ENCODE peak calls at places on chromosomes 3 and 15, in four cellular contexts. One of them, this sample, is unnamed.
A peak's percentile ranks its signal among the peaks of the same experiment; 100 is the strongest.

GRCh38 chr3:16286672-16287604 is 21.9 kb downstream of the OXNAD1 start:
- ATAC-seq in left ventricle myocardium superior: no peak
- ATAC-seq in activated CD8-positive, alpha-beta T cell treated with anti-CD3 and anti-CD28 coated beads for 36 hours: no peak
- ATAC-seq in esophagus mucosa: no peak
- ATAC-seq in this sample: peak; percentile 20

GRCh38 chr3:17142516-17142915 is 257.8 kb downstream of the PLCL2 start:
- ATAC-seq in activated CD8-positive, alpha-beta T cell treated with anti-CD3 and anti-CD28 coated beads for 36 hours: no peak
- ATAC-seq in esophagus mucosa: no peak
- ATAC-seq in left ventricle myocardium superior: no peak
- ATAC-seq in this sample: no peak

GRCh38 chr3:159881208-159881607 is 107.4 kb upstream of the IL12A start:
- ATAC-seq in left ventricle myocardium superior: no peak
- ATAC-seq in activated CD8-positive, alpha-beta T cell treated with anti-CD3 and anti-CD28 coated beads for 36 hours: no peak
- ATAC-seq in esophagus mucosa: no peak
- ATAC-seq in this sample: no peak

GRCh38 chr3:117873236-117873635 is 1161.4 kb downstream of the IGSF11 start:
- ATAC-seq in esophagus mucosa: no peak
- ATAC-seq in activated CD8-positive, alpha-beta T cell treated with anti-CD3 and anti-CD28 coated beads for 36 hours: no peak
- ATAC-seq in left ventricle myocardium superior: peak; percentile 88
- ATAC-seq in this sample: no peak

GRCh38 chr3:23762214-23763039 is 43.3 kb upstream of the UBE2E1 start:
- ATAC-seq in activated CD8-positive, alpha-beta T cell treated with anti-CD3 and anti-CD28 coated beads for 36 hours: peak; percentile 38
- ATAC-seq in left ventricle myocardium superior: no peak
- ATAC-seq in esophagus mucosa: no peak
- ATAC-seq in this sample: peak; percentile 89

GRCh38 chr3:112778298-112779008 is 68.2 kb downstream of the CD200R1L start:
- ATAC-seq in activated CD8-positive, alpha-beta T cell treated with anti-CD3 and anti-CD28 coated beads for 36 hours: no peak
- ATAC-seq in left ventricle myocardium superior: peak; percentile 21
- ATAC-seq in esophagus mucosa: peak; percentile 53
- ATAC-seq in this sample: no peak

GRCh38 chr15:42085236-42085605 is 9.1 kb downstream of the PLA2G4D start:
- ATAC-seq in esophagus mucosa: peak; percentile 35
- ATAC-seq in activated CD8-positive, alpha-beta T cell treated with anti-CD3 and anti-CD28 coated beads for 36 hours: no peak
- ATAC-seq in left ventricle myocardium superior: no peak
- ATAC-seq in this sample: no peak

GRCh38 chr15:78130466-78131294 is 565 bp downstream of the CIB2 start:
- ATAC-seq in esophagus mucosa: no peak
- ATAC-seq in left ventricle myocardium superior: no peak
- ATAC-seq in activated CD8-positive, alpha-beta T cell treated with anti-CD3 and anti-CD28 coated beads for 36 hours: peak; percentile 40
- ATAC-seq in this sample: peak; percentile 31

GRCh38 chr3:193782280-193782654 is 189.3 kb downstream of the OPA1 start:
- ATAC-seq in esophagus mucosa: peak; percentile 37
- ATAC-seq in activated CD8-positive, alpha-beta T cell treated with anti-CD3 and anti-CD28 coated beads for 36 hours: no peak
- ATAC-seq in left ventricle myocardium superior: no peak
- ATAC-seq in this sample: no peak

GRCh38 chr3:1269808-1270207 is 177.0 kb downstream of the CNTN6 start:
- ATAC-seq in activated CD8-positive, alpha-beta T cell treated with anti-CD3 and anti-CD28 coated beads for 36 hours: no peak
- ATAC-seq in left ventricle myocardium superior: no peak
- ATAC-seq in esophagus mucosa: no peak
- ATAC-seq in this sample: no peak

GRCh38 chr15:56244237-56244810 is 645 bp upstream of the RFX7 start:
- ATAC-seq in esophagus mucosa: peak; percentile 72
- ATAC-seq in activated CD8-positive, alpha-beta T cell treated with anti-CD3 and anti-CD28 coated beads for 36 hours: peak; percentile 40
- ATAC-seq in left ventricle myocardium superior: peak; percentile 65
- ATAC-seq in this sample: peak; percentile 41

GRCh38 chr3:66402596-66403267 is 98.1 kb downstream of the LRIG1 start:
- ATAC-seq in esophagus mucosa: no peak
- ATAC-seq in activated CD8-positive, alpha-beta T cell treated with anti-CD3 and anti-CD28 coated beads for 36 hours: no peak
- ATAC-seq in left ventricle myocardium superior: no peak
- ATAC-seq in this sample: no peak

GRCh38 chr15:89665449-89666146 is 10.3 kb upstream of the KIF7 start:
- ATAC-seq in esophagus mucosa: peak; percentile 54
- ATAC-seq in left ventricle myocardium superior: peak; percentile 81
- ATAC-seq in activated CD8-positive, alpha-beta T cell treated with anti-CD3 and anti-CD28 coated beads for 36 hours: peak; percentile 72
- ATAC-seq in this sample: peak; percentile 69

GRCh38 chr3:197311591-197311990 is 13.2 kb upstream of the DLG1 start:
- ATAC-seq in esophagus mucosa: no peak
- ATAC-seq in left ventricle myocardium superior: no peak
- ATAC-seq in activated CD8-positive, alpha-beta T cell treated with anti-CD3 and anti-CD28 coated beads for 36 hours: no peak
- ATAC-seq in this sample: no peak

GRCh38 chr3:19489936-19490335 is 341.6 kb downstream of the KCNH8 start:
- ATAC-seq in left ventricle myocardium superior: no peak
- ATAC-seq in activated CD8-positive, alpha-beta T cell treated with anti-CD3 and anti-CD28 coated beads for 36 hours: no peak
- ATAC-seq in esophagus mucosa: no peak
- ATAC-seq in this sample: no peak

GRCh38 chr3:166444336-166444735 is 607.1 kb upstream of the BCHE start:
- ATAC-seq in esophagus mucosa: peak; percentile 91
- ATAC-seq in activated CD8-positive, alpha-beta T cell treated with anti-CD3 and anti-CD28 coated beads for 36 hours: no peak
- ATAC-seq in left ventricle myocardium superior: no peak
- ATAC-seq in this sample: no peak

GRCh38 chr3:72520690-72521308 is 327.4 kb downstream of the SHQ1 start:
- ATAC-seq in left ventricle myocardium superior: no peak
- ATAC-seq in activated CD8-positive, alpha-beta T cell treated with anti-CD3 and anti-CD28 coated beads for 36 hours: peak; percentile 98
- ATAC-seq in esophagus mucosa: no peak
- ATAC-seq in this sample: peak; percentile 99

GRCh38 chr3:115062009-115062408 is 85.1 kb downstream of the ZBTB20 start:
- ATAC-seq in left ventricle myocardium superior: peak; percentile 41
- ATAC-seq in activated CD8-positive, alpha-beta T cell treated with anti-CD3 and anti-CD28 coated beads for 36 hours: no peak
- ATAC-seq in esophagus mucosa: no peak
- ATAC-seq in this sample: no peak

GRCh38 chr15:89417206-89417725 is 79.1 kb downstream of the RHCG start:
- ATAC-seq in left ventricle myocardium superior: no peak
- ATAC-seq in esophagus mucosa: no peak
- ATAC-seq in activated CD8-positive, alpha-beta T cell treated with anti-CD3 and anti-CD28 coated beads for 36 hours: no peak
- ATAC-seq in this sample: no peak

GRCh38 chr15:43872416-43873020 is 45.7 kb downstream of the WDR76 start:
- ATAC-seq in esophagus mucosa: peak; percentile 55
- ATAC-seq in left ventricle myocardium superior: peak; percentile 72
- ATAC-seq in activated CD8-positive, alpha-beta T cell treated with anti-CD3 and anti-CD28 coated beads for 36 hours: no peak
- ATAC-seq in this sample: no peak

GRCh38 chr3:193975072-193975535 is 160.8 kb upstream of the HES1 start:
- ATAC-seq in left ventricle myocardium superior: no peak
- ATAC-seq in esophagus mucosa: no peak
- ATAC-seq in activated CD8-positive, alpha-beta T cell treated with anti-CD3 and anti-CD28 coated beads for 36 hours: no peak
- ATAC-seq in this sample: no peak

GRCh38 chr3:3170998-3171397 is 8.5 kb downstream of the CRBN start:
- ATAC-seq in esophagus mucosa: no peak
- ATAC-seq in activated CD8-positive, alpha-beta T cell treated with anti-CD3 and anti-CD28 coated beads for 36 hours: no peak
- ATAC-seq in left ventricle myocardium superior: no peak
- ATAC-seq in this sample: peak; percentile 54

GRCh38 chr15:60648928-60649679 is 170.2 kb upstream of the ICE2 start:
- ATAC-seq in left ventricle myocardium superior: no peak
- ATAC-seq in activated CD8-positive, alpha-beta T cell treated with anti-CD3 and anti-CD28 coated beads for 36 hours: peak; percentile 18
- ATAC-seq in esophagus mucosa: no peak
- ATAC-seq in this sample: no peak

GRCh38 chr3:100603449-100603848 is 6.0 kb upstream of the ADGRG7 start:
- ATAC-seq in activated CD8-positive, alpha-beta T cell treated with anti-CD3 and anti-CD28 coated beads for 36 hours: peak; percentile 71
- ATAC-seq in left ventricle myocardium superior: peak; percentile 50
- ATAC-seq in esophagus mucosa: peak; percentile 40
- ATAC-seq in this sample: peak; percentile 16

GRCh38 chr3:143565943-143566342 is 282.3 kb downstream of the SLC9A9 start:
- ATAC-seq in esophagus mucosa: no peak
- ATAC-seq in activated CD8-positive, alpha-beta T cell treated with anti-CD3 and anti-CD28 coated beads for 36 hours: no peak
- ATAC-seq in left ventricle myocardium superior: peak; percentile 60
- ATAC-seq in this sample: no peak

GRCh38 chr15:79884204-79884596 is 12.6 kb downstream of the MTHFS start:
- ATAC-seq in left ventricle myocardium superior: no peak
- ATAC-seq in esophagus mucosa: no peak
- ATAC-seq in activated CD8-positive, alpha-beta T cell treated with anti-CD3 and anti-CD28 coated beads for 36 hours: no peak
- ATAC-seq in this sample: no peak

GRCh38 chr3:70736009-70736408 is 423.6 kb upstream of the MDFIC2 start:
- ATAC-seq in activated CD8-positive, alpha-beta T cell treated with anti-CD3 and anti-CD28 coated beads for 36 hours: no peak
- ATAC-seq in esophagus mucosa: peak; percentile 33
- ATAC-seq in left ventricle myocardium superior: no peak
- ATAC-seq in this sample: no peak

GRCh38 chr3:9229886-9230285 is 19.6 kb downstream of the SRGAP3 start:
- ATAC-seq in esophagus mucosa: no peak
- ATAC-seq in left ventricle myocardium superior: no peak
- ATAC-seq in activated CD8-positive, alpha-beta T cell treated with anti-CD3 and anti-CD28 coated beads for 36 hours: no peak
- ATAC-seq in this sample: no peak

GRCh38 chr3:183533410-183534132 is 21.9 kb downstream of the KLHL6 start:
- ATAC-seq in left ventricle myocardium superior: no peak
- ATAC-seq in esophagus mucosa: no peak
- ATAC-seq in activated CD8-positive, alpha-beta T cell treated with anti-CD3 and anti-CD28 coated beads for 36 hours: no peak
- ATAC-seq in this sample: peak; percentile 84

GRCh38 chr3:12148183-12148940 is 10.3 kb downstream of the TIMP4 start:
- ATAC-seq in esophagus mucosa: no peak
- ATAC-seq in left ventricle myocardium superior: peak; percentile 48
- ATAC-seq in activated CD8-positive, alpha-beta T cell treated with anti-CD3 and anti-CD28 coated beads for 36 hours: no peak
- ATAC-seq in this sample: no peak

GRCh38 chr3:171383206-171384018 is 76.8 kb downstream of the TNIK start:
- ATAC-seq in left ventricle myocardium superior: no peak
- ATAC-seq in esophagus mucosa: no peak
- ATAC-seq in activated CD8-positive, alpha-beta T cell treated with anti-CD3 and anti-CD28 coated beads for 36 hours: no peak
- ATAC-seq in this sample: peak; percentile 76

GRCh38 chr15:95087253-95087609 is 855.9 kb downstream of the MCTP2 start:
- ATAC-seq in esophagus mucosa: no peak
- ATAC-seq in left ventricle myocardium superior: no peak
- ATAC-seq in activated CD8-positive, alpha-beta T cell treated with anti-CD3 and anti-CD28 coated beads for 36 hours: no peak
- ATAC-seq in this sample: no peak

GRCh38 chr3:45597166-45597565 is 2.6 kb downstream of the LIMD1 start:
- ATAC-seq in activated CD8-positive, alpha-beta T cell treated with anti-CD3 and anti-CD28 coated beads for 36 hours: no peak
- ATAC-seq in esophagus mucosa: peak; percentile 27
- ATAC-seq in left ventricle myocardium superior: no peak
- ATAC-seq in this sample: peak; percentile 62